ENCODE peak calls at places on chromosomes 6 and 20, in eight cellular contexts. M, F, L, A, G, T, V and K are unnamed samples.

GRCh38 chr6:160348552-160349441 is 619 bp downstream of the SLC22A3 start:
- DNase-seq in M (no peak), F (no peak), L (no peak), A (no peak), G (peak; percentile 51), T (peak; percentile 84), V (peak; percentile 26), K (no peak)

GRCh38 chr6:154157706-154158105 is 118.7 kb downstream of the OPRM1 start:
- DNase-seq in M (no peak), F (no peak), L (no peak), A (no peak), G (no peak), T (no peak), V (no peak), K (no peak)

GRCh38 chr6:161922631-161923119 is 648.8 kb upstream of the AGPAT4 start:
- DNase-seq in M (peak; percentile 88), F (peak; percentile 60), L (no peak), A (peak; percentile 1), G (peak; percentile 26), T (peak; percentile 67), V (peak; percentile 80), K (peak; percentile 6)

GRCh38 chr6:149642829-149643580 is 5.5 kb downstream of the KATNA1 start:
- DNase-seq in M (no peak), F (no peak), L (no peak), A (no peak), G (peak; percentile 44), T (no peak), V (no peak), K (peak; percentile 20)

GRCh38 chr6:16559091-16559490 is 202.2 kb downstream of the ATXN1 start:
- DNase-seq in M (no peak), F (no peak), L (no peak), A (no peak), G (no peak), T (peak; percentile 10), V (no peak), K (no peak)

GRCh38 chr6:32852018-32852843 is 1.3 kb downstream of the TAP1 start:
- DNase-seq in M (no peak), F (no peak), L (no peak), A (no peak), G (peak; percentile 68), T (no peak), V (peak; percentile 2), K (no peak)

GRCh38 chr6:55902796-55903195 is 27.4 kb upstream of the BMP5 start:
- DNase-seq in M (no peak), F (no peak), L (no peak), A (no peak), G (no peak), T (no peak), V (peak; percentile 57), K (no peak)

GRCh38 chr20:32333988-32334885 is 23.9 kb upstream of the ASXL1 start:
- DNase-seq in M (peak; percentile 24), F (no peak), L (peak; percentile 12), A (peak; percentile 57), G (no peak), T (no peak), V (no peak), K (no peak)

GRCh38 chr6:36130672-36131516 is 581 bp downstream of the MAPK13 start:
- DNase-seq in M (no peak), F (no peak), L (no peak), A (peak; percentile 59), G (peak; percentile 41), T (peak; percentile 84), V (no peak), K (no peak)

GRCh38 chr6:168158980-168159349 is 80.0 kb upstream of the FRMD1 start:
- DNase-seq in M (no peak), F (no peak), L (no peak), A (no peak), G (no peak), T (no peak), V (no peak), K (no peak)

GRCh38 chr6:4374231-4374630 is 238.9 kb upstream of the ECI2 start:
- DNase-seq in M (no peak), F (no peak), L (no peak), A (no peak), G (no peak), T (no peak), V (no peak), K (no peak)

GRCh38 chr6:69985180-69985579 is 118.8 kb downstream of the COL19A1 start:
- DNase-seq in M (no peak), F (no peak), L (no peak), A (no peak), G (no peak), T (no peak), V (peak; percentile 7), K (peak; percentile 42)